ENCODE peak calls at places on chromosomes 11 and 22, in six cellular contexts. J is NT2/D1, N is HCT116, A is H1, X is GM12878, Y is K562. M is an unnamed sample.
A peak's percentile ranks its signal among the peaks of the same experiment; 100 is the strongest.

GRCh38 chr22:41355895-41356294 is 25.8 kb upstream of the TEF start:
- DNase-seq in J (no peak), N (no peak), A (no peak), X (no peak), Y (no peak), M (no peak)

GRCh38 chr11:106461839-106462545 is 384.5 kb downstream of the AASDHPPT start:
- DNase-seq in J (no peak), N (no peak), A (no peak), X (no peak), Y (no peak), M (peak; percentile 89)

GRCh38 chr11:60912223-60912850 is 1.6 kb upstream of the TMEM109 start:
- DNase-seq in J (no peak), N (no peak), A (no peak), X (no peak), Y (no peak), M (no peak)

GRCh38 chr11:44754876-44755552 is 28.3 kb downstream of the TSPAN18 start:
- DNase-seq in J (no peak), N (no peak), A (no peak), X (no peak), Y (no peak), M (no peak)

GRCh38 chr11:77560605-77561004 is 29.1 kb upstream of the AQP11 start:
- DNase-seq in J (no peak), N (peak; percentile 46), A (no peak), X (no peak), Y (no peak), M (peak; percentile 6)

GRCh38 chr22:26887456-26887855 is 230.1 kb downstream of the MIAT start:
- DNase-seq in J (no peak), N (no peak), A (no peak), X (no peak), Y (no peak), M (no peak)

GRCh38 chr22:38153821-38154562 is 27.6 kb downstream of the PLA2G6 start:
- DNase-seq in J (no peak), N (no peak), A (no peak), X (no peak), Y (no peak), M (peak; percentile 32)

GRCh38 chr22:42433754-42434153 is 1.6 kb upstream of the NFAM1 start:
- DNase-seq in J (no peak), N (no peak), A (no peak), X (no peak), Y (no peak), M (no peak)

GRCh38 chr11:7442588-7443215 is 42.6 kb upstream of the OLFML1 start:
- DNase-seq in J (peak; percentile 62), N (peak; percentile 38), A (peak; percentile 70), X (peak; percentile 30), Y (peak; percentile 75), M (peak; percentile 43)

GRCh38 chr11:7564803-7565202 is 51.0 kb downstream of the PPFIBP2 start:
- DNase-seq in J (no peak), N (no peak), A (no peak), X (no peak), Y (no peak), M (no peak)

GRCh38 chr11:117908959-117909610 is 20.1 kb downstream of the TMPRSS13 start:
- DNase-seq in J (no peak), N (no peak), A (no peak), X (no peak), Y (no peak), M (no peak)
- TF ChIP-seq ZNF274 in J (no peak), N (no peak), A (no peak), X (no peak), Y (no peak), M (no peak)

GRCh38 chr11:65113361-65113756 is 1.7 kb downstream of the TM7SF2 start:
- DNase-seq in J (no peak), N (no peak), A (no peak), X (no peak), Y (no peak), M (no peak)
- TF ChIP-seq ZNF274 in J (no peak), N (no peak), A (no peak), X (no peak), Y (no peak), M (no peak)

DNA sequence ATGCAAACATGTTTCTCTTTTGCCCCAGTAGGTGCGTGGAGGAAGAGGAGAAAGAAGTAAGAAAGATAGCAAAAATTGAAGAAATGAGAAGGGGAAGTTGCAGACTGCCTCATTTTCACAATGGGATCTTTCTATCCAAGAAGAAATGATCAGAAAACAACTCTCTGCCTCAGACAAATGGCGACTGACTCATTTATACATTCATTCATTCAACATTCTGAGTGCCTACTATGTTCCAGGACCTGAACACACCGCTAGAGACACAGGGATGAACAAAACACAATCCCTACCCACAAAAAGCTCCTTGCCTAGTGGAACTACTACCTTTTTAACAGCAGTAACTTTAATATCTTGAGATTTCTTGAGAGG is 334 bp downstream of the HPS5 start:
- DNase-seq in J (no peak), N (no peak), A (no peak), X (no peak), Y (no peak), M (no peak)
- TF ChIP-seq ZNF274 in J (no peak), N (no peak), A (no peak), X (no peak), Y (no peak), M (no peak)

GRCh38 chr11:82945682-82946081 is 44.1 kb downstream of the DDIAS start:
- DNase-seq in J (no peak), N (no peak), A (no peak), X (no peak), Y (no peak), M (peak; percentile 28)

GRCh38 chr11:82942376-82942775 is 40.8 kb downstream of the DDIAS start:
- DNase-seq in J (no peak), N (no peak), A (no peak), X (no peak), Y (no peak), M (no peak)

GRCh38 chr11:82939456-82939855 is 37.9 kb downstream of the DDIAS start:
- DNase-seq in J (no peak), N (no peak), A (no peak), X (no peak), Y (no peak), M (no peak)

GRCh38 chr11:82949352-82949751 is 47.8 kb downstream of the DDIAS start:
- DNase-seq in J (no peak), N (no peak), A (no peak), X (no peak), Y (no peak), M (no peak)

DNA sequence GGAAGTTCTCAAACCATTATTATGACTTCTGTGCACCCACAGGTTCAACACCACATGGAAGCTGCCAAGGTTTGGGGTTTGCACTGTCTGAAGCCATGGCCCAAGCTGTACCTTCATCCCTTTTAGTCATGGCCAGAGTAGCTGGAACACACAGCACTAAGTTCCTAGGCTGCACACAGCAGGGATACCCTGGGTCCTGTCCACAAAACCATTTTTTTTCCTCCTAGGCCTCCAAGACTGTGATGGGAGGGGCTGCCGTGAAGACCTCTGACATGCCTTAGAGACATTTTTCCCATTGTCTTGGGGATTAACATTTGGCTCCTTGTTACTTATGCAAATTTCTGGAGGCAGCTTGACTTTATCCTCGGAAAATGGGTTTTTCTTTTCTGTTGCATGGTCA is 42.7 kb downstream of the DDIAS start:
- DNase-seq in J (peak; percentile 39), N (no peak), A (no peak), X (no peak), Y (no peak), M (no peak)
- TF ChIP-seq ZNF274 in J (no peak), N (no peak), A (no peak), X (no peak), Y (no peak), M (no peak)

GRCh38 chr11:73342633-73343032 is 33.6 kb upstream of the RELT start:
- DNase-seq in J (no peak), N (no peak), A (no peak), X (no peak), Y (no peak), M (no peak)
- TF ChIP-seq ZNF274 in J (no peak), N (no peak), A (no peak), X (no peak), Y (no peak), M (no peak)

DNA sequence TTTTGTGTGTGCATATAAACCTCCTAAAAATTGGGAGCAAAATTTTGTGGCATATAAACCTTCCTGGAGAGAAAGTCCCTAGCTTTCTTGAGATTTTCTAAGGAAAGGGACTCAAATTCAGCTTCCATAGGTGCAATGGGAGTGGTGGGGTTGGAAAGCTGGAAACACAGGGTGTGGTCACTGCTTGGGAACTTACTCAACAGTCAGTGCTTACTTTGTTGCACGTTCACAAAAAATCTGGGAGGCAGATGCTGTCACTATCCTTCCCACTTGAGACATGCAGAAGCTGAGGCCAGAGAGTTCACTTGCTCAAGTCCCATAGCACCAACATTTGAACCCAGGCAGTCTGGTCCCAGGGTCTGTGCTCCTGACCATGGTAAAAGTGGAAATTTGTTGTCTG is 3.9 kb upstream of the CATSPERZ start:
- DNase-seq in J (no peak), N (no peak), A (no peak), X (no peak), Y (no peak), M (no peak)
- TF ChIP-seq ZNF274 in J (no peak), N (no peak), A (no peak), X (no peak), Y (no peak), M (no peak)